ENCODE peak calls at places on chromosomes 6 and 20, in seven cellular contexts. N, V, L, X, B, G and P are unnamed samples.

GRCh38 chr6:11258260-11259237 is 26.1 kb upstream of the NEDD9 start:
- DNase-seq in N (no peak), V (no peak), L (no peak), X (no peak), B (no peak), G (no peak), P (no peak)

GRCh38 chr6:26331809-26332226 is 33.2 kb upstream of the BTN3A2 start:
- DNase-seq in N (no peak), V (peak), L (no peak), X (no peak), B (no peak), G (no peak), P (no peak)

GRCh38 chr6:166559211-166559610 is 27.3 kb downstream of the RAMACL start:
- DNase-seq in N (no peak), V (no peak), L (no peak), X (no peak), B (no peak), G (no peak), P (no peak)

GRCh38 chr6:19934996-19935591 is 97.9 kb downstream of the ID4 start:
- DNase-seq in N (no peak), V (no peak), L (no peak), X (no peak), B (no peak), G (no peak), P (no peak)

GRCh38 chr6:75149253-75149652 is 56.6 kb downstream of the COL12A1 start:
- DNase-seq in N (no peak), V (no peak), L (no peak), X (no peak), B (peak), G (no peak), P (no peak)

GRCh38 chr6:87654117-87654516 is 47.9 kb downstream of the AKIRIN2 start:
- DNase-seq in N (no peak), V (no peak), L (no peak), X (no peak), B (no peak), G (no peak), P (no peak)

GRCh38 chr6:120774275-120774674 is 560.0 kb downstream of the TBC1D32 start:
- DNase-seq in N (no peak), V (peak), L (no peak), X (no peak), B (no peak), G (peak), P (peak)

GRCh38 chr6:163460307-163460782 is 45.8 kb downstream of the QKI start:
- DNase-seq in N (no peak), V (peak), L (no peak), X (no peak), B (peak), G (no peak), P (peak)

GRCh38 chr6:139943391-139943790 is 568.9 kb upstream of the CITED2 start:
- DNase-seq in N (no peak), V (peak), L (no peak), X (no peak), B (peak), G (no peak), P (no peak)

GRCh38 chr20:4026093-4026601 is 10.8 kb upstream of the RNF24 start:
- DNase-seq in N (no peak), V (peak), L (peak), X (no peak), B (peak), G (no peak), P (peak)

GRCh38 chr20:44457016-44457415 is 18.7 kb upstream of the TTPAL start:
- DNase-seq in N (no peak), V (no peak), L (no peak), X (no peak), B (no peak), G (no peak), P (no peak)

GRCh38 chr6:154479388-154480143 is 30.9 kb downstream of the CNKSR3 start:
- DNase-seq in N (no peak), V (peak), L (no peak), X (no peak), B (peak), G (no peak), P (no peak)

GRCh38 chr20:46636514-46636913 is 14.7 kb downstream of the SLC13A3 start:
- DNase-seq in N (no peak), V (no peak), L (no peak), X (no peak), B (no peak), G (no peak), P (no peak)

GRCh38 chr6:25714765-25715164 is 39.8 kb upstream of the SLC17A4 start:
- DNase-seq in N (no peak), V (no peak), L (no peak), X (no peak), B (no peak), G (no peak), P (no peak)

GRCh38 chr6:12203001-12203400 is 87.2 kb upstream of the EDN1 start:
- DNase-seq in N (peak), V (peak), L (peak), X (no peak), B (peak), G (no peak), P (peak)

GRCh38 chr6:34146801-34147592 is 1.1 kb upstream of the GRM4 start:
- DNase-seq in N (no peak), V (no peak), L (peak), X (no peak), B (peak), G (no peak), P (no peak)

GRCh38 chr20:64077094-64077493 is 2.2 kb downstream of the RGS19 start:
- DNase-seq in N (no peak), V (no peak), L (no peak), X (no peak), B (no peak), G (no peak), P (no peak)

GRCh38 chr6:117829594-117830319 is 77.3 kb upstream of the SLC35F1 start:
- DNase-seq in N (peak), V (peak), L (peak), X (peak), B (peak), G (no peak), P (peak)

GRCh38 chr6:145483191-145483996 is 251.9 kb downstream of the EPM2A start:
- DNase-seq in N (no peak), V (no peak), L (no peak), X (no peak), B (peak), G (no peak), P (no peak)

GRCh38 chr20:63495771-63496403 is 3.0 kb downstream of the EEF1A2 start:
- DNase-seq in N (no peak), V (peak), L (peak), X (peak), B (peak), G (no peak), P (peak)

GRCh38 chr20:22719250-22719649 is 134.9 kb upstream of the FOXA2 start:
- DNase-seq in N (no peak), V (no peak), L (no peak), X (no peak), B (no peak), G (no peak), P (peak)

GRCh38 chr6:154800338-154800737 is 67.1 kb downstream of the SCAF8 start:
- DNase-seq in N (no peak), V (no peak), L (no peak), X (no peak), B (no peak), G (no peak), P (no peak)

GRCh38 chr6:73854998-73855718 is 159.2 kb downstream of the CD109 start:
- DNase-seq in N (no peak), V (peak), L (no peak), X (peak), B (peak), G (peak), P (peak)

GRCh38 chr6:140071115-140071514 is 696.7 kb upstream of the CITED2 start:
- DNase-seq in N (no peak), V (peak), L (no peak), X (no peak), B (peak), G (no peak), P (no peak)

DNA sequence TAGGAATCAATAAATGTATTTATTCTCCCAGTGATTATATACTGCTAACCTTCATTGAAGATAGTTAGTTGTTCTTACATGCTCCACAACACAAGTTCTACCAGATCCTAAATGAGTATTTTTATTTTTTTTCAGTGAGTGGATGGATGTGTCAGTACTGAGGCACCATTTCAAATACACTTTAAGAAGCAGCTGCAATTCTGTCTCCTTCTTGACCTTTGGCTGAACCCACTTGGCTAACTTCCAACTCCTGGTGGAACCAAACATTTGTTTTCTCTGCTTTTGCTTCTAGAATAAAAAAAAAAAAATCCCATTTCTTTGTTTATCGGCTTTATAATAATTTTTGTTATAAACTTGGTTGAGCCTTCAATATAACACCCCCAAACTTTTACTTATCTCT is 458.3 kb upstream of the MAP3K7 start:
- DNase-seq in N (no peak), V (no peak), L (no peak), X (no peak), B (no peak), G (no peak), P (no peak)
- H3K23ac ChIP-seq in N (no peak), V (no peak), L (no peak), X (no peak), B (no peak), G (no peak), P (no peak)

GRCh38 chr20:56626367-56627121 is 2.6 kb upstream of the TFAP2C start:
- DNase-seq in N (peak), V (peak), L (peak), X (peak), B (no peak), G (peak), P (peak)

GRCh38 chr20:56624786-56625681 is 4.1 kb upstream of the TFAP2C start:
- DNase-seq in N (no peak), V (peak), L (peak), X (no peak), B (no peak), G (no peak), P (peak)

GRCh38 chr20:56617489-56617888 is 11.6 kb upstream of the TFAP2C start:
- DNase-seq in N (no peak), V (no peak), L (no peak), X (no peak), B (no peak), G (no peak), P (no peak)

GRCh38 chr20:56625837-56626236 is 3.3 kb upstream of the TFAP2C start:
- DNase-seq in N (no peak), V (peak), L (no peak), X (no peak), B (no peak), G (no peak), P (peak)

GRCh38 chr20:56621730-56622129 is 7.4 kb upstream of the TFAP2C start:
- DNase-seq in N (no peak), V (no peak), L (no peak), X (no peak), B (no peak), G (no peak), P (no peak)
- H3K18ac ChIP-seq in N (no peak), V (no peak), L (no peak), X (no peak), B (no peak), G (no peak), P (no peak)

GRCh38 chr20:38515631-38516030 is 43.0 kb downstream of the RALGAPB start:
- DNase-seq in N (no peak), V (no peak), L (no peak), X (no peak), B (no peak), G (no peak), P (no peak)

GRCh38 chr20:38514185-38514584 is 41.5 kb downstream of the RALGAPB start:
- DNase-seq in N (no peak), V (no peak), L (no peak), X (no peak), B (no peak), G (no peak), P (no peak)

GRCh38 chr20:38520261-38520660 is 47.6 kb downstream of the RALGAPB start:
- DNase-seq in N (no peak), V (no peak), L (no peak), X (no peak), B (no peak), G (no peak), P (no peak)

DNA sequence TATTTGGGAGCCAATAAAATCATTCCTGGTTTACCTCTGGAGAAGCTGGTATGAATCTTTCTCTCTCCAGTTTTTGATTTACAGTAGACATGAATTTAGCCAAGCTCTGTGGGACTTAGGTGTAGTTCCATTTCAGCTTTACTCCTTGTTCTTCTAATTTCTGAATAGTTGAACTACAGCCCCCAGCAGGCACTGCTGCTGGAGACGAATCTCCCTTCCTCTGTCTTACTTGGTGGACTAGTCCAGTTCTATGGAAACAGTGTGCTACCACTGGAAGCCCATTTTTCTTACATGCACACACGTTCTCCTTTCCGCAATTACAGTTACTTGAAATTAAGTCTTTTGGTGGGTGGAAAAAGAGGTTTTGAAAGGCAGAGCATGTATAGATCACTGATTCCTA is 42.3 kb downstream of the RALGAPB start:
- DNase-seq in N (no peak), V (no peak), L (no peak), X (no peak), B (no peak), G (no peak), P (no peak)
- H3K23ac ChIP-seq in N (no peak), V (no peak), L (no peak), X (no peak), B (no peak), G (no peak), P (no peak)

GRCh38 chr6:35317483-35318199 is 20.0 kb downstream of the DEF6 start:
- DNase-seq in N (no peak), V (no peak), L (peak), X (no peak), B (no peak), G (no peak), P (no peak)
- H3K18ac ChIP-seq in N (peak), V (peak), L (no peak), X (peak), B (no peak), G (no peak), P (no peak)

DNA sequence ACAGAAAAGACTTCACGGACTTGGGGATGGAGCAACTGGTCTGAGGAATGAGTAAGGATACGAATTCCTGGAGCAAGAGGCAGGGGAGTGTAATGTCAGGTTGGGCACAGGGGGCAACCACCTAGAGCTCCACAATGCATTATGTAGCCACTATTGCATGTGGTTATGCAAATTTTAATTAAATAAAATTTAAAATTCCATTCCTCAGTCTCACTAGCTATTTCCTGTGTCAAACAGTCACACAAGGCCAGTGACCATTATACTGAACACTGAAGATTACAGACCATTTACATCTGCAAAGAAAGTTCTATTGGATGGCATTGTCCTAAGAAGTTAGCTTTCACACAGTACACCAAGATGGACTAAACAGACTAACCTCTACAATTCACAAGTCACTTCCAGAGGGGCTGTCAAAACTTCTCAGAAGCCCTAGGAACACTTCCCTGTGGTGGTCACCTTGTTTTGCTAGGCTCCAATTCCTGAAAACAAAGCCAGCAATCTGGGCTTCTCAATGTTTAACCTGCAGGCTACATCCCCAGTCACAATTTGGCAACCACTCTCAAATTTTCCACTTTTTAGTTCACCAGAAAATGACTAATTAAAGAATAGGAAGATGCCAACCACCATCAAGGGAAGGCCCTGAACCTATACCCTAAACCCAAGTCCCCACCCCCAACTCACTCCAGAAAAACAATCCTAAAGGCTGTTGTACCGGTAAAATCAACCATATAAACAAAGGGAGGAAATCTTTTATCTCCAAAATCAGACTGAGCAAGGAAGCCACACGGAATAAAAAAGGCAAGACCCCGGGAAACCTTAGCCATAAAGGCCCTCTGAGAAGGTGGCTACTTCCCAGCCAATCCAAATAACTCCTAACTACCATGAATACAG is 34.2 kb upstream of the C20orf203 start:
- DNase-seq in N (no peak), V (peak), L (no peak), X (no peak), B (peak), G (no peak), P (no peak)
- H3K23ac ChIP-seq in N (no peak), V (no peak), L (no peak), X (no peak), B (peak), G (no peak), P (no peak)

DNA sequence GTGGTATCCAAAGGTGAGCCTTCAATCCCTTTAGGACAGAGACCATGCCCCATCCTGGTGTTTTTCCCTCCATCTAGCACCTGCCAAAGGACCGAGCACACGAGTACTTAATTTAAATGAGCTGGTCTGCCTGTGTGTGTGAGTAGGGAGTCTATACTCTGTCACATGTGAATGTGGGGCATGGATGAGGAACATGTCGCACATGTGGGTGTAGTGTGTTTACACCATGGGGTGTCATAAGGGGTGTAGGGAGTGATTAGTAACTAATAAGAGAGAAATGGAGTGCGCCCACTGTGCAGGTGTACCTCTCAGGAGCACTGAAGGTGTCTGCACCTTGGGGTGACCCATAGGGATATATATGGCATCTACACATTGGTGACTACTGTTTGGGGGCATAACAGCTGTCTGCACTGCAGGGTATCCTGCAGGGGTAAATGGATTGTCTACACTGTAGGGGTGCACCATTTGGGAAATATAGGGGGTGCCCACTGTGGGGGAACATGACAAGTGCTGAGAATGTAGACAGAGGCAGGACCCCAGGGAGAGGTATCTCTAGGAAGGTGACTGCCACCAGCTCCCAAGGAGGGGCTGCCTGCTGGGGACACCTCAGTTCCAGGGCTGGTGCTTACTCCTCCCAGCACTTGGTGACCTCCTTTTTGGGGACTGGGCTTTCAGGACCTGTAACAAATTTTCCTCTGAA is 53.5 kb downstream of the EBF4 start:
- DNase-seq in N (no peak), V (no peak), L (no peak), X (no peak), B (no peak), G (no peak), P (no peak)
- H3K18ac ChIP-seq in N (no peak), V (no peak), L (no peak), X (no peak), B (no peak), G (no peak), P (no peak)

GRCh38 chr6:1094306-1094705 is 217.6 kb upstream of the FOXQ1 start:
- DNase-seq in N (no peak), V (peak), L (no peak), X (no peak), B (peak), G (no peak), P (no peak)

GRCh38 chr6:1088441-1089001 is 223.4 kb upstream of the FOXQ1 start:
- DNase-seq in N (no peak), V (no peak), L (no peak), X (no peak), B (no peak), G (no peak), P (no peak)

GRCh38 chr6:1089860-1090259 is 222.0 kb upstream of the FOXQ1 start:
- DNase-seq in N (no peak), V (no peak), L (no peak), X (no peak), B (no peak), G (no peak), P (no peak)

GRCh38 chr6:1087112-1087843 is 224.6 kb upstream of the FOXQ1 start:
- DNase-seq in N (no peak), V (no peak), L (no peak), X (no peak), B (no peak), G (no peak), P (no peak)

GRCh38 chr6:1091905-1092304 is 220.0 kb upstream of the FOXQ1 start:
- DNase-seq in N (no peak), V (peak), L (no peak), X (no peak), B (no peak), G (no peak), P (no peak)
- H3K23ac ChIP-seq in N (no peak), V (no peak), L (no peak), X (no peak), B (no peak), G (no peak), P (no peak)

DNA sequence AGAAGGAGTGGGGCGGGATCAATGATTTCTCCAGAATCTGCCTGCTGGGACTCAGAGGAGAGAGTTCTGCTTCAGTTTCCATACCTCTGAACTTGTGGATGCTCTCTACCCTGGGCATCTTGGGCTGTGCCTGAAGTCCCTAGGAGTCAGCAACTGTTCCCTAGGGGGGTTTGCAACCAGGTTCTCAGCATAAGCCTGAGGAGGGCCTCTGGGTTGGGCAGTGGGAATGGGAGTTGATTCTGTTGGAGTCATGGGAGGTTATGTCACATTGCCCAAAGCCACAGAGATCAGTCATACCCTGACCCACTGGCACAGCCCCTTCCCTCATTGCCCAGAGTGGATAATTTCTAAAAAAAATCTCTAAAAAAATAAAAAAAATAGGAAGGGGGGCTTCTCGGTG is 47.4 kb downstream of the MOCS1 start:
- DNase-seq in N (no peak), V (no peak), L (no peak), X (no peak), B (no peak), G (no peak), P (no peak)
- H3K18ac ChIP-seq in N (no peak), V (peak), L (no peak), X (no peak), B (peak), G (peak), P (no peak)

DNA sequence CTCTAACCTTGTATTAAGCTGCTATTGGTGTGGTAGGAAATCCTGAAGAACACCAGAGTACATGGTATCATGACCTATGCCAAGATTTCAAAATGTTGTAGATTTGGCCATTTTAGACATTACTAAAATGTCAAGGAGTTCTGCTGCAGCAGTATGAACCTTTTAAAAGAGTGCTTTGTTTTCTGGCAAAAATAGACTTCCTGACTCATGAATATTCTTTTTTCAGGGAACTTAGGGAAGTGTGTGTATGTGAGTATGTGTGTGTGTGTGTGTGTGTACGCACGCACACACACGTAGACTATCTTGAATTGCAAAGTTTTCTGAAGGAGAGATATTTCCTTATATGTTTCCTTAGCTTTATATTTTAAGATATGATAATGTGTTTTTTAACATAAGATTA is 161.2 kb downstream of the HS3ST5 start:
- DNase-seq in N (no peak), V (no peak), L (no peak), X (no peak), B (no peak), G (no peak), P (no peak)
- H3K23ac ChIP-seq in N (no peak), V (no peak), L (no peak), X (no peak), B (no peak), G (no peak), P (no peak)